ENCODE peak calls at places on chromosomes 6 and 20, in six cellular contexts. Q is T47D; D is substantia nigra; H is stimulated activated CD4-positive, alpha-beta T cell treated with anti-CD3 and anti-CD28 coated beads, Interleukin-15, amount 100 ng/mL, for 1 hour; Z is NCI-H1092 treated with DMSO at 0.1 percent for 48 hours; L is progenitor cell of endocrine pancreas. M is an unnamed sample.

GRCh38 chr6:146968041-146968760 is 236.0 kb upstream of the STXBP5 start:
- DNase-seq in Q (peak; percentile 24), D (no peak), H (no peak), Z (no peak), L (no peak), M (no peak)

GRCh38 chr20:20393770-20394169 is 25.9 kb downstream of the INSM1 start:
- DNase-seq in Q (no peak), D (no peak), H (no peak), Z (no peak), L (no peak), M (no peak)

GRCh38 chr6:1726341-1726763 is 116.6 kb downstream of the FOXC1 start:
- DNase-seq in Q (no peak), D (no peak), H (no peak), Z (peak; percentile 47), L (no peak), M (peak; percentile 52)

GRCh38 chr20:35329435-35330139 is 37.4 kb upstream of the FAM83C start:
- DNase-seq in Q (peak; percentile 50), D (no peak), H (no peak), Z (no peak), L (no peak), M (no peak)

GRCh38 chr6:106727480-106728153 is 98.2 kb downstream of the QRSL1 start:
- DNase-seq in Q (no peak), D (no peak), H (no peak), Z (no peak), L (no peak), M (no peak)

GRCh38 chr20:24813080-24813479 is 136.0 kb upstream of the CST7 start:
- DNase-seq in Q (no peak), D (no peak), H (no peak), Z (no peak), L (no peak), M (no peak)

GRCh38 chr6:107329063-107329462 is 130.3 kb downstream of the PDSS2 start:
- DNase-seq in Q (no peak), D (no peak), H (no peak), Z (no peak), L (no peak), M (no peak)

GRCh38 chr20:54203281-54203680 is 4.6 kb upstream of the PFDN4 start:
- DNase-seq in Q (no peak), D (no peak), H (no peak), Z (no peak), L (no peak), M (no peak)

GRCh38 chr6:17482711-17483110 is 89.3 kb downstream of the CAP2 start:
- DNase-seq in Q (no peak), D (no peak), H (no peak), Z (no peak), L (no peak), M (no peak)

GRCh38 chr6:158567871-158568401 is 8.0 kb downstream of the TMEM181 start:
- DNase-seq in Q (no peak), D (no peak), H (no peak), Z (no peak), L (no peak), M (no peak)

GRCh38 chr6:42226251-42227143 is 8.8 kb upstream of the MRPS10 start:
- DNase-seq in Q (peak; percentile 99), D (no peak), H (no peak), Z (no peak), L (no peak), M (no peak)

GRCh38 chr6:150981095-150981494 is 115.6 kb downstream of the MTHFD1L start:
- DNase-seq in Q (no peak), D (no peak), H (no peak), Z (no peak), L (no peak), M (no peak)

GRCh38 chr6:73180718-73181619 is 44.3 kb downstream of the KHDC1L start:
- DNase-seq in Q (peak; percentile 76), D (peak; percentile 22), H (no peak), Z (peak; percentile 63), L (no peak), M (peak; percentile 65)